ENCODE peak calls at places on chromosomes 5 and 9, in nine cellular contexts. N is GM10248; R is stimulated activated CD8-positive, alpha-beta memory T cell treated with anti-CD3 and anti-CD28 coated beads, Interleukin-7, amount 100 ng/mL, for 48 hours; S is CD4-positive, alpha-beta T cell; K is stimulated activated CD4-positive, alpha-beta T cell treated with anti-CD3 and anti-CD28 coated beads, Interleukin-15, amount 100 ng/mL, for 1 hour; L is sigmoid colon; M is endothelial cell; J is IMR-90; A is fibroblast of mammary gland. E is an unnamed sample.

GRCh38 chr5:3177338-3177737 is 418.3 kb upstream of the IRX1 start:
- DNase-seq in N (no peak), R (no peak), S (no peak), K (no peak), L (no peak), M (no peak), J (no peak), A (no peak), E (no peak)

GRCh38 chr9:105608685-105609598 is 51.0 kb downstream of the FKTN start:
- DNase-seq in N (peak), R (no peak), S (no peak), K (no peak), L (no peak), M (no peak), J (peak), A (peak), E (peak)

GRCh38 chr5:6849569-6849968 is 136.3 kb downstream of the TENT4A start:
- DNase-seq in N (no peak), R (no peak), S (no peak), K (no peak), L (no peak), M (no peak), J (no peak), A (no peak), E (no peak)

GRCh38 chr5:68068204-68068603 is 147.4 kb upstream of the PIK3R1 start:
- DNase-seq in N (no peak), R (no peak), S (no peak), K (no peak), L (no peak), M (no peak), J (peak), A (peak), E (no peak)

GRCh38 chr9:125789196-125789595 is 42.0 kb downstream of the PBX3 start:
- DNase-seq in N (no peak), R (no peak), S (no peak), K (no peak), L (no peak), M (no peak), J (no peak), A (no peak), E (no peak)

GRCh38 chr9:73643379-73644013 is 491.8 kb downstream of the ANXA1 start:
- DNase-seq in N (no peak), R (no peak), S (no peak), K (no peak), L (no peak), M (no peak), J (no peak), A (peak), E (no peak)

GRCh38 chr5:90911169-90911568 is 352.6 kb downstream of the ADGRV1 start:
- DNase-seq in N (no peak), R (no peak), S (no peak), K (no peak), L (no peak), M (no peak), J (no peak), A (no peak), E (no peak)

GRCh38 chr5:59091965-59092364 is 509.1 kb downstream of the RAB3C start:
- DNase-seq in N (no peak), R (no peak), S (no peak), K (no peak), L (no peak), M (no peak), J (no peak), A (no peak), E (no peak)

GRCh38 chr5:122053181-122054109 is 24.6 kb downstream of the LOX start:
- DNase-seq in N (no peak), R (no peak), S (no peak), K (no peak), L (peak), M (no peak), J (peak), A (peak), E (no peak)

GRCh38 chr9:116585896-116586295 is 101.2 kb upstream of the TRIM32 start:
- DNase-seq in N (no peak), R (no peak), S (no peak), K (no peak), L (no peak), M (no peak), J (no peak), A (no peak), E (no peak)

GRCh38 chr5:180860273-180860886 is 696 bp downstream of the ZFP62 start:
- DNase-seq in N (peak), R (peak), S (peak), K (peak), L (no peak), M (peak), J (no peak), A (peak), E (peak)

GRCh38 chr5:17096975-17097695 is 120.3 kb upstream of the BASP1 start:
- DNase-seq in N (no peak), R (no peak), S (no peak), K (no peak), L (no peak), M (no peak), J (no peak), A (no peak), E (no peak)

GRCh38 chr9:96020822-96021615 is 145.5 kb downstream of the ERCC6L2 start:
- DNase-seq in N (peak), R (peak), S (peak), K (peak), L (no peak), M (peak), J (no peak), A (no peak), E (no peak)

GRCh38 chr5:179061025-179061424 is 852 bp downstream of the ZNF354C start:
- DNase-seq in N (no peak), R (no peak), S (no peak), K (no peak), L (no peak), M (no peak), J (no peak), A (no peak), E (no peak)

GRCh38 chr9:20212806-20213205 is 409.5 kb downstream of the MLLT3 start:
- DNase-seq in N (no peak), R (no peak), S (no peak), K (no peak), L (no peak), M (no peak), J (no peak), A (no peak), E (no peak)

GRCh38 chr9:120877276-120878034 is 467 bp upstream of the PHF19 start:
- DNase-seq in N (peak), R (peak), S (peak), K (peak), L (peak), M (peak), J (peak), A (peak), E (peak)

GRCh38 chr5:139642891-139643871 is 5.0 kb upstream of the CXXC5 start:
- DNase-seq in N (no peak), R (no peak), S (no peak), K (no peak), L (peak), M (peak), J (no peak), A (no peak), E (no peak)

GRCh38 chr9:74498616-74499095 is 1.5 kb downstream of the RORB start:
- DNase-seq in N (peak), R (no peak), S (no peak), K (no peak), L (no peak), M (peak), J (no peak), A (no peak), E (no peak)

GRCh38 chr5:170278611-170279500 is 18.7 kb downstream of the LCP2 start:
- DNase-seq in N (peak), R (peak), S (peak), K (peak), L (peak), M (peak), J (no peak), A (no peak), E (peak)

GRCh38 chr5:160935776-160936175 is 83.8 kb upstream of the ATP10B start:
- DNase-seq in N (no peak), R (no peak), S (no peak), K (no peak), L (no peak), M (no peak), J (no peak), A (no peak), E (no peak)

GRCh38 chr5:108115673-108116072 is 266.2 kb downstream of the FBXL17 start:
- DNase-seq in N (no peak), R (no peak), S (no peak), K (no peak), L (no peak), M (no peak), J (no peak), A (no peak), E (no peak)

GRCh38 chr9:13281356-13282016 is 2.0 kb upstream of the MPDZ start:
- DNase-seq in N (no peak), R (no peak), S (no peak), K (no peak), L (no peak), M (no peak), J (no peak), A (no peak), E (no peak)

GRCh38 chr9:129281506-129282145 is 103.6 kb upstream of the IER5L start:
- DNase-seq in N (no peak), R (no peak), S (no peak), K (no peak), L (peak), M (no peak), J (no peak), A (no peak), E (no peak)

GRCh38 chr9:134840511-134840910 is 40.1 kb upstream of the FCN2 start:
- DNase-seq in N (no peak), R (no peak), S (no peak), K (no peak), L (no peak), M (no peak), J (no peak), A (no peak), E (no peak)

GRCh38 chr5:64347308-64347707 is 158.5 kb upstream of the RGS7BP start:
- DNase-seq in N (no peak), R (no peak), S (no peak), K (no peak), L (no peak), M (no peak), J (no peak), A (no peak), E (no peak)